ENCODE peak calls at places on chromosomes 7 and 10, in seven cellular contexts. One of them, this sample, is unnamed. For H3K4me1, the result is how much of the 10 kb centered on the place peaks cover.

GRCh38 chr7:68238204-68238805 is 1241.7 kb downstream of the TYW1 start:
- DNase-seq in endothelial cell of umbilical vein: no peak
- DNase-seq in HCT116: no peak
- DNase-seq in fibroblast of lung: no peak
- DNase-seq in IMR-90: no peak
- DNase-seq in mesendoderm: peak
- DNase-seq in Karpas-422: no peak
- DNase-seq in this sample: no peak

GRCh38 chr10:132946311-132946710 is 3.9 kb upstream of the CFAP46 start:
- DNase-seq in fibroblast of lung: no peak
- DNase-seq in IMR-90: no peak
- DNase-seq in HCT116: no peak
- DNase-seq in endothelial cell of umbilical vein: no peak
- DNase-seq in mesendoderm: no peak
- DNase-seq in Karpas-422: no peak
- DNase-seq in this sample: no peak

GRCh38 chr7:23544913-23545354 is 13.2 kb upstream of the TRA2A start:
- DNase-seq in Karpas-422: peak
- DNase-seq in IMR-90: peak
- DNase-seq in HCT116: peak
- DNase-seq in mesendoderm: peak
- DNase-seq in endothelial cell of umbilical vein: no peak
- DNase-seq in fibroblast of lung: peak
- DNase-seq in this sample: no peak

GRCh38 chr10:24866615-24867583 is 85.5 kb downstream of the PRTFDC1 start:
- DNase-seq in HCT116: no peak
- DNase-seq in IMR-90: peak
- DNase-seq in fibroblast of lung: peak
- DNase-seq in mesendoderm: peak
- DNase-seq in Karpas-422: no peak
- DNase-seq in endothelial cell of umbilical vein: peak
- DNase-seq in this sample: no peak

GRCh38 chr7:3552499-3552898 is 251.4 kb downstream of the SDK1 start:
- DNase-seq in fibroblast of lung: no peak
- DNase-seq in IMR-90: peak
- DNase-seq in endothelial cell of umbilical vein: no peak
- DNase-seq in mesendoderm: no peak
- DNase-seq in Karpas-422: no peak
- DNase-seq in HCT116: no peak
- DNase-seq in this sample: no peak

GRCh38 chr7:20352573-20353304 is 22.0 kb downstream of the ITGB8 start:
- DNase-seq in IMR-90: peak
- DNase-seq in HCT116: peak
- DNase-seq in Karpas-422: no peak
- DNase-seq in fibroblast of lung: peak
- DNase-seq in mesendoderm: peak
- DNase-seq in endothelial cell of umbilical vein: peak
- DNase-seq in this sample: no peak

GRCh38 chr10:27745380-27745718 is 270 bp downstream of the MKX start:
- DNase-seq in fibroblast of lung: no peak
- DNase-seq in HCT116: no peak
- DNase-seq in IMR-90: no peak
- DNase-seq in Karpas-422: no peak
- DNase-seq in mesendoderm: no peak
- DNase-seq in endothelial cell of umbilical vein: no peak
- DNase-seq in this sample: no peak

GRCh38 chr7:20219446-20220292 is 2.5 kb upstream of the MACC1 start:
- DNase-seq in fibroblast of lung: peak
- DNase-seq in endothelial cell of umbilical vein: peak
- DNase-seq in HCT116: no peak
- DNase-seq in IMR-90: peak
- DNase-seq in Karpas-422: peak
- DNase-seq in mesendoderm: peak
- DNase-seq in this sample: peak

GRCh38 chr10:22986771-22987542 is 59.1 kb downstream of the ARMC3 start:
- DNase-seq in Karpas-422: peak
- DNase-seq in fibroblast of lung: peak
- DNase-seq in mesendoderm: no peak
- DNase-seq in HCT116: peak
- DNase-seq in endothelial cell of umbilical vein: peak
- DNase-seq in IMR-90: peak
- DNase-seq in this sample: no peak

GRCh38 chr7:13910805-13911551 is 78.5 kb downstream of the ETV1 start:
- DNase-seq in HCT116: no peak
- DNase-seq in endothelial cell of umbilical vein: no peak
- DNase-seq in Karpas-422: no peak
- DNase-seq in mesendoderm: no peak
- DNase-seq in fibroblast of lung: no peak
- DNase-seq in IMR-90: no peak
- DNase-seq in this sample: no peak

GRCh38 chr7:142956951-142957623 is 5.1 kb downstream of the KEL start:
- DNase-seq in HCT116: peak
- DNase-seq in mesendoderm: peak
- DNase-seq in fibroblast of lung: no peak
- DNase-seq in IMR-90: no peak
- DNase-seq in endothelial cell of umbilical vein: no peak
- DNase-seq in Karpas-422: no peak
- DNase-seq in this sample: no peak

GRCh38 chr7:113083132-113083833 is 3.3 kb downstream of the GPR85 start:
- DNase-seq in fibroblast of lung: no peak
- DNase-seq in endothelial cell of umbilical vein: no peak
- DNase-seq in IMR-90: no peak
- DNase-seq in Karpas-422: no peak
- DNase-seq in HCT116: no peak
- DNase-seq in mesendoderm: no peak
- DNase-seq in this sample: no peak

GRCh38 chr10:50653142-50653541 is 29.4 kb upstream of the SGMS1 start:
- DNase-seq in mesendoderm: no peak
- DNase-seq in IMR-90: peak
- DNase-seq in HCT116: peak
- DNase-seq in endothelial cell of umbilical vein: peak
- DNase-seq in fibroblast of lung: peak
- DNase-seq in Karpas-422: no peak
- DNase-seq in this sample: no peak

GRCh38 chr10:113094114-113094486 is 144.1 kb downstream of the TCF7L2 start:
- DNase-seq in IMR-90: peak
- DNase-seq in Karpas-422: no peak
- DNase-seq in fibroblast of lung: peak
- DNase-seq in endothelial cell of umbilical vein: peak
- DNase-seq in mesendoderm: no peak
- DNase-seq in HCT116: no peak
- DNase-seq in this sample: no peak

GRCh38 chr10:57964371-57964770 is 303.3 kb downstream of the IPMK start:
- DNase-seq in IMR-90: peak
- DNase-seq in Karpas-422: no peak
- DNase-seq in endothelial cell of umbilical vein: no peak
- DNase-seq in fibroblast of lung: no peak
- DNase-seq in HCT116: no peak
- DNase-seq in mesendoderm: no peak
- DNase-seq in this sample: no peak

GRCh38 chr7:35781200-35781701 is 19.6 kb upstream of the SEPTIN7 start:
- DNase-seq in endothelial cell of umbilical vein: no peak
- DNase-seq in mesendoderm: no peak
- DNase-seq in fibroblast of lung: peak
- DNase-seq in IMR-90: peak
- DNase-seq in HCT116: no peak
- DNase-seq in Karpas-422: no peak
- DNase-seq in this sample: no peak

GRCh38 chr10:101851411-101852116 is 8.0 kb upstream of the KCNIP2 start:
- DNase-seq in fibroblast of lung: no peak
- DNase-seq in IMR-90: peak
- DNase-seq in endothelial cell of umbilical vein: no peak
- DNase-seq in Karpas-422: no peak
- DNase-seq in mesendoderm: no peak
- DNase-seq in HCT116: no peak
- DNase-seq in this sample: no peak

GRCh38 chr10:124064158-124064603 is 29.2 kb downstream of the CHST15 start:
- DNase-seq in IMR-90: no peak
- DNase-seq in HCT116: no peak
- DNase-seq in endothelial cell of umbilical vein: no peak
- DNase-seq in fibroblast of lung: no peak
- DNase-seq in mesendoderm: no peak
- DNase-seq in Karpas-422: no peak
- DNase-seq in this sample: no peak
- H3K9ac ChIP-seq in IMR-90: no peak
- H3K9ac ChIP-seq in HCT116: no peak
- H3K9ac ChIP-seq in endothelial cell of umbilical vein: no peak
- H3K9ac ChIP-seq in fibroblast of lung: no peak
- H3K9ac ChIP-seq in mesendoderm: no peak
- H3K9ac ChIP-seq in Karpas-422: no peak
- H3K9ac ChIP-seq in this sample: no peak

DNA sequence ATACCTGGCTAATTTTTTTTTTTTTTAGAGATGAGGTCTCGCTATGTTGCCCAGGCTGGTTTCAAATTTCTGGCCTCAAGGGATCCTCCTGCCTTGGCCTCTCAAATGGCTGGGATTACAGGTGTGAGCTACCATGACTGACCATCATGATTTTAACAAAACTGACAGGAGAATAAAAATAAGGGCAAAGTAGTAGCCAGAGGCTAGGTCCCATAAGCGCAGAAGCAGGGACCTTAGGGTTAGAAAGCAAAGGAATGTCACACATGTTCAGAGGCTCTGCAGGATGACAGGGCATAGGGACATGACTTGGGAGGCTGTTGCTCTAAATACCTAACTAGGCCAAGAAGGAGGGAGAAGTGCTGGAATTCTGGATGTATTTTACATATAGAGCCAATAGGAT is 5.1 kb upstream of the LIMK1 start:
- DNase-seq in mesendoderm: peak
- DNase-seq in HCT116: no peak
- DNase-seq in fibroblast of lung: no peak
- DNase-seq in Karpas-422: no peak
- DNase-seq in IMR-90: no peak
- DNase-seq in endothelial cell of umbilical vein: no peak
- DNase-seq in this sample: no peak
- H3K27ac ChIP-seq in mesendoderm: no peak
- H3K27ac ChIP-seq in HCT116: peak
- H3K27ac ChIP-seq in fibroblast of lung: peak
- H3K27ac ChIP-seq in Karpas-422: peak
- H3K27ac ChIP-seq in IMR-90: peak
- H3K27ac ChIP-seq in endothelial cell of umbilical vein: no peak
- H3K27ac ChIP-seq in this sample: no peak

GRCh38 chr10:114163062-114163861 is 10.7 kb downstream of the CCDC186 start:
- DNase-seq in endothelial cell of umbilical vein: peak
- DNase-seq in IMR-90: no peak
- DNase-seq in HCT116: no peak
- DNase-seq in Karpas-422: no peak
- DNase-seq in mesendoderm: peak
- DNase-seq in fibroblast of lung: no peak
- DNase-seq in this sample: no peak
- H3K4me1 ChIP-seq in endothelial cell of umbilical vein: under half
- H3K4me1 ChIP-seq in IMR-90: under half
- H3K4me1 ChIP-seq in HCT116: under half
- H3K4me1 ChIP-seq in Karpas-422: under half
- H3K4me1 ChIP-seq in mesendoderm: under half
- H3K4me1 ChIP-seq in fibroblast of lung: under half
- H3K4me1 ChIP-seq in this sample: under half

DNA sequence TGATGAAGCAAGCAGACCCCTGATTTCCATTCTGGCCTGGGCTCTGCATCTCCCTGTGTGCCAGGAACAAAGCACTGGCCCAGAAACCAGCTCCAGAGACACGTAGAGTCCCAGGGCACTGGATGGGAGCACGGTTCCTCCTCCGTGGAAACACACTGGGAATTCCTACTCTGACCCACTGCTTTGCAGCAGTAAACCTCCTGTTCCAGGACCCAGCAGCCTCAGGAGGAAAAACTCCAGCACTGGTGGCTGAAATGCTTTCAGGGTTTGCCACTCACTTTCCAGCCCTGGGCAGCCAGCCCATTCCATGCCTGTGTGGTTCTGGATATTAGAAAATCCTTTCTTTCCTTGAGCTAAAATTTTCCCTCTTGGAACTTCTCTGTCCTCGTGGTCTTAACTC is 58.1 kb downstream of the FAM171A1 start:
- DNase-seq in endothelial cell of umbilical vein: no peak
- DNase-seq in mesendoderm: no peak
- DNase-seq in HCT116: no peak
- DNase-seq in Karpas-422: no peak
- DNase-seq in fibroblast of lung: no peak
- DNase-seq in IMR-90: no peak
- DNase-seq in this sample: no peak
- H3K9ac ChIP-seq in endothelial cell of umbilical vein: peak
- H3K9ac ChIP-seq in mesendoderm: no peak
- H3K9ac ChIP-seq in HCT116: no peak
- H3K9ac ChIP-seq in Karpas-422: no peak
- H3K9ac ChIP-seq in fibroblast of lung: no peak
- H3K9ac ChIP-seq in IMR-90: no peak
- H3K9ac ChIP-seq in this sample: no peak

DNA sequence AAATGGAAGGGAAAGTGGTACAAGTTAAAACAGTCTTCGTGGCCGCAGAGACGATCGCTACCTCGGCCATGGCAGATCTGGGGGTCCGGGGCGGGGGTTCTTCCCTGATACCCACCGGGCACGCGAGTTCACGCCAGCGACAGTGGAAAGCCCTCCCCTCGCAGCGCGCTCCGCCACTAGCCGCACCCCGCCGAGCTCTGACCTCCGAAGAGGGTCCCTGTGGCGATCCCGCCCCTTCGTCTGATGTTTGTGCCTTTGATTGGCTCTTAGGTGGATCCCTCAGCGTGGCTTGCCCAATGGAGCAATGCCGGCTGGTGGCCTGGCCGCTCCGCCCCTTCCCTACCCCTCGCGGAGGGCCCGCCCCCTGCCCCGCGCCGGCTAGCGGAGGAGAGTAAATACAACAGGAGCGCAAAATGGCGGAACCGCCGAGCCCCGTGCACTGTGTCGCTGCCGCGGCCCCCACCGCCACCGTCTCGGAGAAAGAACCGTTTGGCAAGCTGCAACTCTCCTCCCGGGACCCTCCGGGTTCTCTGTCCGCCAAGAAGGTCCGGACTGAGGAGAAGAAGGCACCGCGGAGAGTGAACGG is at the start of gene RSBN1L:
- DNase-seq in fibroblast of lung: peak
- DNase-seq in HCT116: peak
- DNase-seq in IMR-90: peak
- DNase-seq in endothelial cell of umbilical vein: peak
- DNase-seq in mesendoderm: peak
- DNase-seq in Karpas-422: peak
- DNase-seq in this sample: peak
- H3K27ac ChIP-seq in fibroblast of lung: peak
- H3K27ac ChIP-seq in HCT116: peak
- H3K27ac ChIP-seq in IMR-90: peak
- H3K27ac ChIP-seq in endothelial cell of umbilical vein: peak
- H3K27ac ChIP-seq in mesendoderm: peak
- H3K27ac ChIP-seq in Karpas-422: peak
- H3K27ac ChIP-seq in this sample: peak

DNA sequence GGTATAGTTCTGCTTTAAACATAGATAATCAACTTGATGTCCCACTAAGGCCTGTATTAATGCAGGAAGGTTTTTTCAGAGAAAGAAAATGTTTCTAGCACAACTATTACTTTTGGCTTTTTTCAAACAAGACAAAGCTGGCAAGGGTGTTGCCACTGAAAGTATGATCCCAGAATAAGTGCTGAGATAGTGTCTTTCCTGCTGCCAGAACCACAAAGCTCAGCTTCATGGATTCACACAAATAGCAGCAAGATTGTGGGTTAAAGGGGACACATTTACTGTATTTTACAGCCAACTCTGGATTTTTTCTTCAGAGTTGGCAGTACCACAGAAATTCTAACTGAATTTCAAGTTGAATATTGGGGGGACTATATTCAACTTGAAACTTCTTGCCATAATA is 4.3 kb downstream of the NCOA4 start:
- DNase-seq in IMR-90: no peak
- DNase-seq in fibroblast of lung: no peak
- DNase-seq in mesendoderm: no peak
- DNase-seq in endothelial cell of umbilical vein: no peak
- DNase-seq in Karpas-422: no peak
- DNase-seq in HCT116: no peak
- DNase-seq in this sample: no peak
- H3K4me1 ChIP-seq in IMR-90: under half
- H3K4me1 ChIP-seq in fibroblast of lung: under half
- H3K4me1 ChIP-seq in mesendoderm: under half
- H3K4me1 ChIP-seq in endothelial cell of umbilical vein: under half
- H3K4me1 ChIP-seq in Karpas-422: under half
- H3K4me1 ChIP-seq in HCT116: under half
- H3K4me1 ChIP-seq in this sample: under half

This sample was measured in kidney.